ENCODE peak calls at places on chromosomes 3 and 15, in eight cellular contexts. Z is GM13976; D is Peyer's patch; G is fibroblast of lung; H is NCI-H510A treated with DMSO at 0.1 percent for 48 hours; E is activated CD8-positive, alpha-beta memory T cell treated with anti-CD3 and anti-CD28 coated beads, Interleukin-2, amount 50 U/mL, for 4 hours; O is hypothalamus; T is GOT3. B is an unnamed sample.

GRCh38 chr3:111608378-111608777 is 13.2 kb upstream of the ZBED2 start:
- DNase-seq in Z (no peak), T (no peak), E (no peak), O (no peak), G (no peak), D (no peak), H (no peak), B (no peak)

GRCh38 chr15:75235051-75235673 is 23.0 kb upstream of the GOLGA6C start:
- DNase-seq in O (no peak), G (no peak), T (no peak), D (peak), E (no peak), H (no peak), Z (no peak), B (no peak)

GRCh38 chr3:156207802-156208685 is 87.7 kb downstream of the KCNAB1 start:
- DNase-seq in E (no peak), O (no peak), H (no peak), T (no peak), G (peak), D (no peak), Z (no peak), B (no peak)

GRCh38 chr3:194577985-194578905 is 55.0 kb downstream of the TMEM44 start:
- DNase-seq in O (no peak), H (no peak), E (peak), D (peak), Z (no peak), G (peak), T (no peak), B (peak)

GRCh38 chr3:8766148-8766547 is 3.3 kb downstream of the OXTR start:
- DNase-seq in H (no peak), D (no peak), O (no peak), Z (no peak), E (no peak), G (no peak), T (no peak), B (no peak)

GRCh38 chr3:134427400-134428111 is 53.3 kb upstream of the AMOTL2 start:
- DNase-seq in E (no peak), Z (no peak), D (peak), H (no peak), G (peak), O (no peak), T (peak), B (no peak)

GRCh38 chr15:99474981-99475753 is 90.6 kb upstream of the MEF2A start:
- DNase-seq in E (no peak), G (no peak), T (no peak), Z (no peak), H (no peak), D (no peak), O (no peak), B (no peak)

GRCh38 chr3:197376735-197377555 is 78.5 kb upstream of the DLG1 start:
- DNase-seq in G (no peak), Z (no peak), H (no peak), O (no peak), E (no peak), D (no peak), T (no peak), B (no peak)

GRCh38 chr3:116140100-116140689 is 305.1 kb downstream of the LSAMP start:
- DNase-seq in E (no peak), D (no peak), Z (no peak), O (no peak), H (peak), G (peak), T (no peak), B (no peak)

GRCh38 chr3:31170932-31171670 is 276.6 kb upstream of the GADL1 start:
- DNase-seq in D (no peak), E (no peak), Z (no peak), T (no peak), G (peak), H (no peak), O (no peak), B (no peak)

GRCh38 chr15:64151727-64152506 is at the start of gene SNX22:
- DNase-seq in D (no peak), Z (peak), T (no peak), H (no peak), G (no peak), O (no peak), E (no peak), B (no peak)

GRCh38 chr3:188345223-188345622 is 191.3 kb downstream of the LPP start:
- DNase-seq in D (no peak), G (peak), E (no peak), H (no peak), Z (no peak), T (no peak), O (no peak), B (no peak)

GRCh38 chr15:67089218-67090193 is 24.1 kb downstream of the SMAD3 start:
- DNase-seq in G (peak), D (no peak), O (no peak), H (no peak), Z (no peak), T (no peak), E (no peak), B (no peak)

GRCh38 chr3:79183496-79183895 is 584.3 kb downstream of the ROBO1 start:
- DNase-seq in T (no peak), Z (no peak), H (no peak), O (no peak), E (no peak), D (no peak), G (no peak), B (no peak)

GRCh38 chr3:117726776-117727175 is 1017.2 kb downstream of the TUSC7 start:
- DNase-seq in E (no peak), O (no peak), G (peak), T (no peak), Z (no peak), H (no peak), D (no peak), B (no peak)

GRCh38 chr3:136380530-136380929 is 130.4 kb downstream of the PCCB start:
- DNase-seq in E (no peak), O (no peak), H (no peak), Z (no peak), T (no peak), D (no peak), G (peak), B (no peak)

GRCh38 chr3:88671594-88671993 is 435.8 kb upstream of the EPHA3 start:
- DNase-seq in Z (no peak), G (no peak), E (no peak), O (no peak), T (no peak), H (no peak), D (no peak), B (no peak)

GRCh38 chr3:105368575-105369500 is 2.1 kb downstream of the ALCAM start:
- DNase-seq in H (peak), T (no peak), G (peak), O (peak), Z (peak), D (peak), E (peak), B (peak)

GRCh38 chr15:89958107-89958805 is 42.9 kb upstream of the ZNF710 start:
- DNase-seq in Z (no peak), G (no peak), D (peak), O (no peak), H (peak), T (no peak), E (no peak), B (no peak)

GRCh38 chr15:70466895-70467529 is 296.3 kb downstream of the UACA start:
- DNase-seq in D (peak), H (peak), Z (peak), T (peak), E (peak), G (peak), O (no peak), B (peak)

GRCh38 chr15:42100021-42100800 is 5.8 kb upstream of the PLA2G4D start:
- DNase-seq in E (no peak), D (no peak), H (no peak), G (peak), O (no peak), Z (no peak), T (no peak), B (no peak)

GRCh38 chr15:74519311-74519710 is 21.7 kb upstream of the ARID3B start:
- DNase-seq in D (no peak), H (no peak), T (no peak), O (no peak), G (peak), Z (no peak), E (no peak), B (no peak)